ENCODE peak calls at places on chromosome 16, in five cellular contexts. E is GM12878, R is neuronal stem cell, V is neural progenitor cell, Y is Karpas-422. U is an unnamed sample.

GRCh38 chr16:75219838-75220237 is 1.1 kb downstream of the CTRB1 start:
- DNase-seq in E (no peak), R (no peak), V (no peak), Y (no peak), U (no peak)

GRCh38 chr16:35797811-35798210 is 2338.4 kb downstream of the TP53TG3F start:
- DNase-seq in E (no peak), R (no peak), V (no peak), Y (no peak), U (no peak)

GRCh38 chr16:379183-379960 is 2.4 kb downstream of the PGAP6 start:
- DNase-seq in E (no peak), R (no peak), V (no peak), Y (no peak), U (no peak)

GRCh38 chr16:47036201-47036600 is 62.7 kb upstream of the DNAJA2 start:
- DNase-seq in E (no peak), R (no peak), V (no peak), Y (no peak), U (no peak)

GRCh38 chr16:24010440-24011089 is 174.8 kb downstream of the PRKCB start:
- DNase-seq in E (peak), R (peak), V (peak), Y (peak), U (peak)

GRCh38 chr16:50733468-50733867 is 8.4 kb upstream of the CYLD start:
- DNase-seq in E (no peak), R (no peak), V (no peak), Y (no peak), U (no peak)

GRCh38 chr16:27377666-27378485 is 24.1 kb upstream of the IL21R start:
- DNase-seq in E (peak), R (no peak), V (no peak), Y (peak), U (no peak)

GRCh38 chr16:83176802-83177201 is 550.0 kb downstream of the CDH13 start:
- DNase-seq in E (no peak), R (no peak), V (no peak), Y (no peak), U (no peak)

GRCh38 chr16:75733305-75734141 is 7.2 kb upstream of the CPHXL start:
- DNase-seq in E (no peak), R (peak), V (peak), Y (peak), U (peak)

GRCh38 chr16:25613931-25614330 is 77.8 kb upstream of the HS3ST4 start:
- DNase-seq in E (no peak), R (no peak), V (no peak), Y (no peak), U (no peak)

GRCh38 chr16:84663433-84664101 is 15.3 kb downstream of the KLHL36 start:
- DNase-seq in E (peak), R (no peak), V (no peak), Y (no peak), U (no peak)

GRCh38 chr16:51156836-51157235 is 5.8 kb upstream of the SALL1 start:
- DNase-seq in E (no peak), R (no peak), V (no peak), Y (no peak), U (no peak)

GRCh38 chr16:49492090-49492801 is 118.6 kb downstream of the C16orf78 start:
- DNase-seq in E (no peak), R (peak), V (peak), Y (peak), U (no peak)

DNA sequence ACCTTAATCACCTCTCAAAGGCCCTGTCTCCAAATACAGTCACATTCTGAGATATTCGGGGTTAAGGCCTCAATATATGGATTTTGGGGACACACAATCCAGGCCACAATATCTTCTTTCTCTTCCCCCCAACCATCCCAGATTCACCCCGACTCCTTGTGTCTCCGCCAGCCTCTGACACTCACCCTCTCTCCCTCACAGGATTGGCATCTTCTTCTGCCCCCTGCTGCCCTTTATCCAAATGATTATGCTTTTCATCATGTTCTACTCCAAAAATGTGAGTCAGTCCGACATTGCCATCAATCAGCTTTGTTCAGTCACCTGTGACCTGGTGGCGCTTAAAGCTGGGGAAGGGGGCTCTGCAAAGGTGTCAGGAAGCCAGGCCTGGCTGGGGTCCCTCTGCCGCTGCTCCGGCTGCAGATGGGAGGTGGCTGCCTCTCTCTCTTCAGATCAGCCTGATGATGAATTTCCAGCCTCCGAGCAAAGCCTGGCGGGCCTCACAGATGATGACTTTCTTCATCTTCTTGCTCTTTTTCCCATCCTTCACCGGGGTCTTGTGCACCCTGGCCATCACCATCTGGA is 35.1 kb downstream of the GDE1 start:
- DNase-seq in E (no peak), R (no peak), V (no peak), Y (peak), U (no peak)
- H3K4me2 ChIP-seq in E (no peak), R (no peak), V (no peak), Y (no peak), U (no peak)

GRCh38 chr16:30775131-30775380 is 11.9 kb downstream of the ZNF629 start:
- DNase-seq in E (no peak), R (no peak), V (no peak), Y (no peak), U (no peak)
- H2AFZ ChIP-seq in E (no peak), R (peak), V (no peak), Y (no peak), U (no peak)

DNA sequence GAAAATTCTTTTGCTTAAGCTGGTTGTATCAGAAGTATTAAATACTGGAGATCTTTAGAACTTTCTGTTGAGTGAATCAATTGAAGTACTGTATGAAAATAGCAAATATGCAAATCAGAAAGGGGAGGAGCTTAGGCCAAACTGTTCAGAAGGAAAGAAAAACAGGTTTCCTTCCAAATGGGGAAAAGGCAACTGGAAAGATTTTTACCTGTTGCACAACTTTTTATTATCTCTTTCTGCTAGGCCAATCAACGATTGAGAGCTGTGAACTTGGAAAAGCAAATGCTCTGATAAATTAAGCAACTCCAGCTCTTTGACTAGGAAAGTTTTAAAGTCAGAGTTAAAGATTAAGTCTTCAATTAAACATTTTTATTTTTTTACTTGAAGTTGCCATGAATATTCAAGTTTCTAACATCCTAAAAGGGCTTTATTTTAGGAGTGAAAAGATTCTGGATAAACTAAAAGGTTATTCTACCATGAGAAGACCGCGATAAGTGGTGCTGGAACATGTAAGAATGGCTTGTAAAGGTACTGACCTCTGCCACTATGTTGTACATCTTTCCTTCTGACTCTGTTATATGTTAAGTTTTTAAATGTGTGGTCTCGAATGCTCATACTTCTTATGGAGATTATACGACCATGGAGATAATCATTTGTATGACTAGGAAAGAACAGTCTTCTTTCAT is 16.5 kb downstream of the DCUN1D3 start:
- DNase-seq in E (no peak), R (no peak), V (no peak), Y (no peak), U (no peak)
- H3K4me2 ChIP-seq in E (no peak), R (no peak), V (no peak), Y (no peak), U (peak)

GRCh38 chr16:29875206-29875605 is 12.2 kb upstream of the CDIPT start:
- DNase-seq in E (no peak), R (no peak), V (no peak), Y (peak), U (no peak)

GRCh38 chr16:29876578-29877249 is 13.7 kb upstream of the CDIPT start:
- DNase-seq in E (no peak), R (no peak), V (peak), Y (peak), U (no peak)

GRCh38 chr16:29881050-29881449 is 18.0 kb upstream of the CDIPT start:
- DNase-seq in E (no peak), R (no peak), V (no peak), Y (no peak), U (no peak)

GRCh38 chr16:29876186-29876577 is 13.2 kb upstream of the CDIPT start:
- DNase-seq in E (no peak), R (no peak), V (peak), Y (no peak), U (no peak)

DNA sequence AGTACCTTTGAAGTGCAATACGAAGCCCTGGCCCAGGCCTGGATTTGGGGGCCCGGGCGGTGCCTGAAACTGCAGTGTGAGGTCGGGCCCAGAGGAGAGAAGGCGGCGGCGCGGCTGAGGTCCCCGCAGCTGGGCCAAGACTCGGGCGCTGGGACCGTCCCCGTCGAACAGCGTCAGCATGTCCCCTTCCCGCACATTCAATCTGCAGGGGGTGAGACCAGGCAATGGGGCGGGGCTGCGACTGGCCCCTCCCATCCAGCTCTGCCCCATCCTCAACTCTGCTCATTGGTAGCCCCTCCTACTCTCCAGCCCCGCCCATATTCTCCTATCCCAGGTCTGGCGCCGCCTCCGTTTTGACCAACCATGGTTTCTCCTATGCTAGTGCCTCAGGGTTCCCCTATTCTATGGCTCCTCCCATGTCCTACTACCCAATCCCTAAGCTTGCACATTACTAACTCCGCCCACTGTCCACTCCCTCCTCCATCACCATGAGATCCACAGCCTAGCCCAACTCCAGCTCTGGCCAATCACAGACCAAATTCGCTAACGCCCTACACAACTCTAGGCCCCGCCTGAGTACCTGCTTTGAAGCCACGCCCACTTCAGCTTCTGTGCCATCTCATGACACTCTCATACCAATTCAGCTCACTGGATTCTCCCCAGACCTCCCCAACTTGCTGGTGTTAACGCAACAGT is 14.4 kb upstream of the CDIPT start:
- DNase-seq in E (peak), R (peak), V (peak), Y (peak), U (no peak)
- H2AFZ ChIP-seq in E (no peak), R (peak), V (peak), Y (no peak), U (peak)

DNA sequence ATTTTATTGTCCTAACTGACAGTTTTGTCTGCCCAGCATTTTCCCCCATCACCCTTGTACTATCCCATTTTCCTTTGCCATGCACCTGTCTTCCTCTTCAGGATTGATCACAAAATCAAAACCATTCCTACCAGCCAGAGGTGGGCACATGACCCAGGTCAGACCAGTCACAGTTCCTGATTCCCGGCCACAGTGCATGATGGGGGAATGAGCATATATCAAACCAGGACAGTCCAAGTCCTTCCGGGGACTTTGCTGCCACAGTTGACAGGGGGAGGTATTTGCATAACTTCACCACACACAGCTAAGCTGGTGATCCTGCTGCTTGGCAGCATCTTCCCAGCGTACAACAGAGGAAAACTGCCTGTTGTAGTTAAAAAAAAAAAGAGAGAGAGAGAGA is 493.9 kb downstream of the WWOX start:
- DNase-seq in E (no peak), R (no peak), V (peak), Y (no peak), U (no peak)
- H3K4me2 ChIP-seq in E (no peak), R (no peak), V (no peak), Y (no peak), U (no peak)

GRCh38 chr16:2471016-2471652 is at the start of gene NTN3:
- DNase-seq in E (no peak), R (peak), V (peak), Y (peak), U (no peak)
- H2AFZ ChIP-seq in E (no peak), R (peak), V (no peak), Y (no peak), U (peak)

GRCh38 chr16:17286443-17286842 is 184.3 kb downstream of the XYLT1 start:
- DNase-seq in E (no peak), R (no peak), V (no peak), Y (no peak), U (no peak)

GRCh38 chr16:17281052-17281451 is 189.7 kb downstream of the XYLT1 start:
- DNase-seq in E (no peak), R (no peak), V (no peak), Y (no peak), U (no peak)

GRCh38 chr16:17283022-17283421 is 187.7 kb downstream of the XYLT1 start:
- DNase-seq in E (no peak), R (no peak), V (no peak), Y (no peak), U (no peak)

GRCh38 chr16:17278988-17279387 is 191.8 kb downstream of the XYLT1 start:
- DNase-seq in E (no peak), R (no peak), V (no peak), Y (peak), U (no peak)

DNA sequence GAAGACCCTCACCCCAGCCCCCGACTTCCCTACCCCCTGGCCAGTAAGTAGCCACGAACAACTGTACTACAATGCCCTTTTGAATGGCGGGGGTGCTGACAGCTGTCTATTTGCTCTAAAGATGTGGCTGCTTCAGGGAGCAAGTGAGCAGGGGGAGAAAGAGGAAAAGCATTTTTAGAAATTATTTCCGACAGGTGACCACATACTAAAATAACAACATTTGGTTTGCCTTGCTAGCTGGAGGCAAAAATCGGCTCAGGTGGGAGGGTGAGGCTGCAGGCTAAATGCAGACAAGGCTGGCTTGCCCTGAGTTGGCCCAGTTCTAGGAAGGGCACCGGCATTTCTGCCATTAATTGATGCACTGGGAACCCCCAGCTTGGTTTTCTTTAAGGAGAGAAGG is 188.5 kb downstream of the XYLT1 start:
- DNase-seq in E (no peak), R (no peak), V (no peak), Y (peak), U (no peak)
- H3K4me2 ChIP-seq in E (peak), R (no peak), V (no peak), Y (peak), U (no peak)

DNA sequence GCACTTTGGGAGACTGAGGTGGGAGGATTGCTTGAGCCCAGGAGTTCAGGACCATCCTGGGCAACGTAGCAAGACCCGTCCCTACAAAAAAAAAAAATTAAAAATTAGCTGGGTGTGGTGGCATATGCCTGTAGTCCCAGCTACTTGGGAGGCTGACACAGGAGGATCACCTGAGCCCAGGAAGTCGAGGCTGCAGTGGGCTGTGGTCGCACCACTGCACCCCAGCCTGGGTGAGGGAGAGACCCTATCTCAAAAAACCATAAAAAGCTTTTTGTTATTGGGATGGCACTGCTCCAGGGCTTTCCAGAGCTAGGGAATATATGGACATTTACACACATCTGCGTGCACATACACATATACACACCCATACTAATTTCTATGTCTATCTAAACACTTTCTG is 8.1 kb upstream of the ARMC5 start:
- DNase-seq in E (no peak), R (no peak), V (no peak), Y (no peak), U (no peak)
- H2AFZ ChIP-seq in E (no peak), R (peak), V (no peak), Y (no peak), U (no peak)

GRCh38 chr16:3640207-3640606 is 14.3 kb upstream of the DNASE1 start:
- DNase-seq in E (no peak), R (no peak), V (no peak), Y (no peak), U (no peak)
- H3K4me2 ChIP-seq in E (no peak), R (no peak), V (no peak), Y (no peak), U (no peak)

GRCh38 chr16:73095142-73095791 is 47.3 kb upstream of the ZFHX3 start:
- DNase-seq in E (no peak), R (no peak), V (no peak), Y (no peak), U (no peak)

GRCh38 chr16:73091199-73091598 is 43.3 kb upstream of the ZFHX3 start:
- DNase-seq in E (no peak), R (no peak), V (no peak), Y (no peak), U (no peak)

GRCh38 chr16:73094371-73094770 is 46.4 kb upstream of the ZFHX3 start:
- DNase-seq in E (no peak), R (no peak), V (no peak), Y (no peak), U (no peak)

GRCh38 chr16:73092236-73092781 is 44.4 kb upstream of the ZFHX3 start:
- DNase-seq in E (no peak), R (no peak), V (no peak), Y (no peak), U (no peak)

DNA sequence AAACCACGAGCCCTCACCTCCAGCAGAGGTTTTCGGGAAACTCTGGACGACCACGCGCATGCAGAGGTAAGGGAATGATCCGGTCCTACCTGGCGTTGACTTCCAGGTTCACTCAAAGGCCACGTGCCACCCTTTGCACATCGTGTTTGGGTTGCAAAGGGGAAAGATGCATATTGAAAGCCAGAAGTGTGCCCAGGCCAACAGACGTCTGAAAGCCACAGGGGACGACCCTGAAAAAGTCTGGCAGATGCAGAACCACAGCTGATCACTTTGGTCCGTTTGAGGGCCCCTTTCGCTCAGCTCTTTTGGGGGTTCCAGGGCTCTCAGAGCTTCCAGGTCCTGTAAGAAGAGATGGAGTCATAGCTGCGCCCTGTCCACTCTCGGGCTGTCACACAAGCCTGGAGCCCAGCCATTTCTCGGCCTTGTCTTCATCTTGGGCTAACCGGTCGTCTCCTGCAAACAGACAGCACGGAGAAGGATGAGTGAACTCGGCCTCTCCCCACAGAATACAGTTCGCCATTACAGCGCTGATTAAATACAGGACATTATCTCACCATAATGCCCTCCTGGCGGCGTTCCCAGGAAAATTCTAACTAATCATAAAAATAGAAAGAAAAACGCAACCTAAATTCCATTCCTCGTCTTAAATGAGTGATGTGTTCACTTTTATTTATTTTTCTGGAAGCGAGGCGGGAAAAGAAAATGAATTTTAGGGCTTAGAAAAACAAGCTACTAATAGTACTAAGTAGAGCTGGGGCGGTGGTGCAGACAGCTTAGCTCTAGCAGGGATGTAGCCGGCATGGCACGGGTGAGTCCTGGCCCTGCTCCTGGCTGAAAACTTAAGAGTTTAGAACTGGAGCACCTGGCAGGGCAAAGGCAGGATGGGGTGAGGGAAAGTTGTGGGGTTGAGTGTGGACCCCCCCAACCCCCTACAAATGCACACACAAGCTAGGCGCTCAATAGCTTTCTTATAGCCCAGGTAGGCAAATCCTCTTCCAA is 45.5 kb upstream of the ZFHX3 start:
- DNase-seq in E (no peak), R (no peak), V (no peak), Y (no peak), U (peak)
- H2AFZ ChIP-seq in E (no peak), R (no peak), V (peak), Y (no peak), U (peak)